ENCODE peak calls at places on chromosome X, in nine cellular contexts. G is vagina, I is heart left ventricle, Q is body of pancreas, J is gastrocnemius medialis, K is tibial nerve, F is NB4, M is endothelial cell of umbilical vein, X is stomach. L is an unnamed sample.

GRCh38 chrX:128781506-128781905 is 729.3 kb upstream of the ACTRT1 start:
- DNase-seq in G (no peak), I (no peak), Q (peak), J (no peak), K (no peak), F (peak), M (no peak), X (peak), L (no peak)

GRCh38 chrX:17038277-17038676 is 91.8 kb downstream of the REPS2 start:
- DNase-seq in G (no peak), I (no peak), Q (no peak), J (no peak), K (peak), F (no peak), M (no peak), X (no peak), L (no peak)

GRCh38 chrX:65407157-65407626 is 127.4 kb downstream of the LAS1L start:
- DNase-seq in G (no peak), I (no peak), Q (no peak), J (no peak), K (no peak), F (no peak), M (no peak), X (no peak), L (no peak)

GRCh38 chrX:146906166-146906565 is 91.6 kb upstream of the CXorf51A start:
- DNase-seq in G (no peak), I (no peak), Q (no peak), J (no peak), K (no peak), F (no peak), M (no peak), X (no peak), L (no peak)

GRCh38 chrX:95885074-95885473 is 799.6 kb upstream of the DIAPH2 start:
- DNase-seq in G (no peak), I (peak), Q (no peak), J (no peak), K (peak), F (no peak), M (peak), X (no peak), L (peak)

GRCh38 chrX:72016881-72017783 is 106.5 kb downstream of the NHSL2 start:
- DNase-seq in G (peak), I (no peak), Q (no peak), J (no peak), K (no peak), F (no peak), M (no peak), X (no peak), L (no peak)

GRCh38 chrX:130120321-130120731 is 10.0 kb upstream of the ELF4 start:
- DNase-seq in G (no peak), I (peak), Q (no peak), J (no peak), K (no peak), F (peak), M (peak), X (no peak), L (no peak)

GRCh38 chrX:55111578-55112254 is 22.9 kb downstream of the PAGE2 start:
- DNase-seq in G (no peak), I (no peak), Q (no peak), J (no peak), K (no peak), F (no peak), M (no peak), X (no peak), L (no peak)

GRCh38 chrX:27186671-27187070 is 276.5 kb downstream of the PPP4R3C start:
- DNase-seq in G (no peak), I (no peak), Q (peak), J (no peak), K (no peak), F (peak), M (peak), X (no peak), L (no peak)

GRCh38 chrX:130030826-130031225 is 48.4 kb downstream of the BCORL1 start:
- DNase-seq in G (no peak), I (no peak), Q (no peak), J (no peak), K (no peak), F (no peak), M (no peak), X (no peak), L (no peak)

GRCh38 chrX:68684291-68684918 is 36.9 kb downstream of the STARD8 start:
- DNase-seq in G (no peak), I (peak), Q (no peak), J (peak), K (no peak), F (peak), M (peak), X (no peak), L (peak)

GRCh38 chrX:35919536-35920309 is at the start of gene CFAP47:
- DNase-seq in G (no peak), I (peak), Q (peak), J (no peak), K (no peak), F (no peak), M (no peak), X (peak), L (no peak)

GRCh38 chrX:152904151-152905080 is 6.5 kb downstream of the ZNF185 start:
- DNase-seq in G (no peak), I (no peak), Q (peak), J (no peak), K (peak), F (peak), M (peak), X (peak), L (peak)

GRCh38 chrX:82589410-82589809 is 918.7 kb upstream of the POU3F4 start:
- DNase-seq in G (no peak), I (no peak), Q (no peak), J (no peak), K (no peak), F (no peak), M (no peak), X (no peak), L (no peak)

GRCh38 chrX:104539081-104539480 is 26.9 kb upstream of the IL1RAPL2 start:
- DNase-seq in G (no peak), I (no peak), Q (no peak), J (no peak), K (no peak), F (no peak), M (no peak), X (no peak), L (no peak)

GRCh38 chrX:19121898-19122640 is at the start of gene ADGRG2:
- DNase-seq in G (no peak), I (peak), Q (peak), J (no peak), K (peak), F (no peak), M (peak), X (peak), L (no peak)

GRCh38 chrX:54818221-54818620 is 10.7 kb downstream of the MAGED2 start:
- DNase-seq in G (peak), I (no peak), Q (no peak), J (no peak), K (no peak), F (no peak), M (no peak), X (no peak), L (no peak)

GRCh38 chrX:84046403-84046984 is 141.5 kb downstream of the RPS6KA6 start:
- DNase-seq in G (no peak), I (no peak), Q (peak), J (no peak), K (no peak), F (peak), M (peak), X (peak), L (no peak)

GRCh38 chrX:136272325-136272724 is 21.1 kb upstream of the MAP7D3 start:
- DNase-seq in G (no peak), I (no peak), Q (no peak), J (no peak), K (no peak), F (peak), M (no peak), X (no peak), L (no peak)

GRCh38 chrX:14943963-14944362 is 70.7 kb downstream of the MOSPD2 start:
- DNase-seq in G (no peak), I (no peak), Q (no peak), J (no peak), K (no peak), F (no peak), M (no peak), X (no peak), L (no peak)

GRCh38 chrX:118974088-118974907 is at the start of gene LONRF3:
- DNase-seq in G (no peak), I (peak), Q (peak), J (peak), K (peak), F (peak), M (peak), X (peak), L (peak)

GRCh38 chrX:152900937-152901445 is 3.1 kb downstream of the ZNF185 start:
- DNase-seq in G (no peak), I (no peak), Q (no peak), J (no peak), K (no peak), F (no peak), M (no peak), X (no peak), L (no peak)

GRCh38 chrX:107199491-107199890 is 6.7 kb downstream of the NUP62CL start:
- DNase-seq in G (no peak), I (no peak), Q (no peak), J (no peak), K (no peak), F (no peak), M (no peak), X (no peak), L (no peak)

GRCh38 chrX:663841-664240 is 33.2 kb downstream of the SHOX start:
- DNase-seq in G (no peak), I (no peak), Q (no peak), J (no peak), K (no peak), F (no peak), M (no peak), X (no peak), L (no peak)

GRCh38 chrX:53268173-53268572 is 13.2 kb downstream of the IQSEC2 start:
- DNase-seq in G (no peak), I (no peak), Q (no peak), J (no peak), K (no peak), F (no peak), M (no peak), X (no peak), L (no peak)

GRCh38 chrX:12693754-12694153 is 97.5 kb upstream of the PRPS2 start:
- DNase-seq in G (no peak), I (no peak), Q (no peak), J (no peak), K (no peak), F (peak), M (no peak), X (no peak), L (no peak)

GRCh38 chrX:151386838-151387459 is 10.1 kb upstream of the VMA21 start:
- DNase-seq in G (no peak), I (peak), Q (no peak), J (no peak), K (no peak), F (no peak), M (no peak), X (no peak), L (peak)

GRCh38 chrX:106484233-106484632 is 127.5 kb upstream of the RADX start:
- DNase-seq in G (no peak), I (no peak), Q (no peak), J (no peak), K (no peak), F (no peak), M (no peak), X (no peak), L (no peak)

DNA sequence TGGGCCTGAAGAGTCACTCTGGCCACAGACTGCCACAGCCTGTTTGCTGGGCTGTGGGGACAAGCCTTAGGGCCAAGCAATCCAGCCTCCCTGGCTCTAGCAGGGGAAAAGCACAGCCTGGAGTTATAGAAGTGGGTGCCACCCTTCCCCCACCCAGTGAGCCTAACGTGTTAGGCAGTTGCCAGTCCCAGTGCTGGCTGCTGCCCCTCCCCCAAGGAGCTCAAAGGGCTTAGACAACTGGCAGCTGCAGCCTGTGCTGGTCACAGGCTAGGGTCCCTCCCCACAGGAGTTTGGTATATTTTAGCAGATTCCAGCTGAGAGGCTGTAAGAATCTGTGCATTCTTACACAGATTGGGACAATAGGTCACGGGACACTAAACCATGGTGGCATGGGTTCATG is 370.3 kb upstream of the FGF16 start:
- DNase-seq in G (no peak), I (no peak), Q (no peak), J (no peak), K (no peak), F (no peak), M (no peak), X (no peak), L (no peak)
- TF ChIP-seq POLR2A in G (no peak), I (no peak), Q (no peak), J (no peak), K (no peak), F (no peak), M (no peak), X (no peak), L (no peak)

GRCh38 chrX:102958794-102959193 is 21.7 kb downstream of the RAB40AL start:
- DNase-seq in G (no peak), I (no peak), Q (peak), J (no peak), K (no peak), F (peak), M (no peak), X (no peak), L (no peak)
- TF ChIP-seq CTCF in G (no peak), I (no peak), Q (no peak), J (no peak), K (no peak), F (peak), M (no peak), X (no peak), L (no peak)

DNA sequence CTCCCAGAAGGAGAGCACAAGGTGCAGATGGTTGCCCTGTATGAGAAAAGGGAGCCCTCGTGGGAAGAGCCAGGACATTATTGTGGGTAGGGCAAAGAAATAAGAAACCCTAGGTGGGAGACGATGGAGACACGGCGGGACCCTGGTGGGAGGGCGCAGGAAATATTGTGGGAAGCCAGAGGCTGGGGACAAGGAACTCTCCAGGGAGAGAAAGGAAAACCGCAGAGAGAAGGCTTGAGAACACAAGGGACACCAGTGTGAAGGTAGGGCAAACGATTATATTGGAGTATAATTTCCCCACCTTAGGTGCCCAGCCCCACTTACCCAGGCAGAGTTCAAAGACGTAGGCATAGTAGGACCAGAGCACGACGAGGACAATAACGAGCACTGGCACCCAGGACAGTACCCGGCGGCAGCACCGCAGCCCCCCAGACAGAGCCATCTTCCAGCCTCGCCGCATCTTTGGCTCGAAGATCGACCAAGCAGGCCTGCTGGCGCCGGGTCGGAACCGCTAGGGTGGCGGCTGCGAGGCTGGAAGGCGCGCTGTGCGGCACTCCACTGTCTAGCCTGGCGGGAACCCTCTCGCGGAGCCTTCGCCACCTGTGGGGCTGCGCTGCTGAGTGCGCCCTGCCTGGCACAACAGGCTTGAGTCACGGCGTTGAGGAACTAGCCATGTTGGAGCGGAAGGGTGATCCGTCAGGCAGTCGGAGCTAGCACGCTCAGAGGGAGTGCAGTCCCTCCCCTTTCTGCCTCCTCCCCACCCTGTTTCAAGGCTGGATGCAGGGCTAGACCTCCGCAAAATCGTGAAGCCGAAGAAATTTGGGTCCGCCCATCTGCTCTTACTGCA is at the start of gene ZDHHC15:
- DNase-seq in G (no peak), I (peak), Q (peak), J (peak), K (peak), F (peak), M (peak), X (peak), L (peak)
- TF ChIP-seq POLR2A in G (no peak), I (no peak), Q (peak), J (no peak), K (no peak), F (no peak), M (no peak), X (no peak), L (no peak)

GRCh38 chrX:38166478-38167083 is 54.1 kb downstream of the SRPX start:
- DNase-seq in G (no peak), I (no peak), Q (peak), J (no peak), K (peak), F (peak), M (peak), X (no peak), L (no peak)
- TF ChIP-seq CTCF in G (peak), I (peak), Q (peak), J (peak), K (peak), F (peak), M (peak), X (peak), L (no peak)

L was measured in lower leg skin.